ENCODE peak calls at places on chromosomes 11 and 22, in seven cellular contexts. V is neural progenitor cell; O is effector memory CD4-positive, alpha-beta T cell; R is hepatocyte; P is GM23248; E is neuronal stem cell; L is sigmoid colon. X is an unnamed sample. For H3K36me3, the result is how much of the 10 kb centered on the place peaks cover.

GRCh38 chr11:10695821-10696220 is 2.3 kb upstream of the IRAG1 start:
- DNase-seq in V (no peak), O (no peak), R (no peak), P (peak), E (no peak), L (no peak), X (no peak)

GRCh38 chr11:62427630-62428233 is 8.9 kb downstream of the SCGB1A1 start:
- DNase-seq in V (no peak), O (no peak), R (no peak), P (peak), E (no peak), L (no peak), X (no peak)

GRCh38 chr11:17386331-17387084 is 2.0 kb downstream of the KCNJ11 start:
- DNase-seq in V (peak), O (no peak), R (peak), P (peak), E (no peak), L (no peak), X (peak)

GRCh38 chr22:20918663-20919220 is 1.5 kb downstream of the CRKL start:
- DNase-seq in V (peak), O (no peak), R (peak), P (peak), E (no peak), L (no peak), X (no peak)

GRCh38 chr11:18720811-18721575 is 5.0 kb downstream of the IGSF22 start:
- DNase-seq in V (peak), O (peak), R (peak), P (peak), E (peak), L (peak), X (peak)

GRCh38 chr22:40855960-40856512 is 403 bp downstream of the ST13 start:
- DNase-seq in V (peak), O (no peak), R (peak), P (peak), E (peak), L (peak), X (no peak)

GRCh38 chr22:24077416-24077815 is 66.3 kb downstream of the CABIN1 start:
- DNase-seq in V (no peak), O (no peak), R (no peak), P (no peak), E (no peak), L (peak), X (no peak)

GRCh38 chr11:1862588-1863351 is 9.9 kb downstream of the LSP1 start:
- DNase-seq in V (no peak), O (no peak), R (no peak), P (peak), E (no peak), L (no peak), X (no peak)

GRCh38 chr11:2662430-2663299 is 37.1 kb downstream of the KCNQ1OT1 start:
- DNase-seq in V (no peak), O (no peak), R (no peak), P (no peak), E (no peak), L (no peak), X (no peak)

GRCh38 chr11:77596626-77597025 is 6.9 kb downstream of the AQP11 start:
- DNase-seq in V (no peak), O (no peak), R (no peak), P (peak), E (no peak), L (no peak), X (no peak)

GRCh38 chr22:32333141-32333768 is 24.4 kb upstream of the RFPL3 start:
- DNase-seq in V (no peak), O (no peak), R (no peak), P (no peak), E (no peak), L (no peak), X (no peak)

GRCh38 chr11:122146475-122146874 is 30.5 kb upstream of the BLID start:
- DNase-seq in V (no peak), O (no peak), R (no peak), P (peak), E (no peak), L (no peak), X (no peak)

GRCh38 chr22:39215430-39216142 is 29.2 kb downstream of the PDGFB start:
- DNase-seq in V (peak), O (peak), R (no peak), P (no peak), E (no peak), L (peak), X (no peak)

GRCh38 chr11:113690619-113691569 is 15.2 kb downstream of the TMPRSS5 start:
- DNase-seq in V (peak), O (no peak), R (peak), P (peak), E (peak), L (no peak), X (no peak)

GRCh38 chr11:135033545-135033944 is 621.5 kb upstream of the B3GAT1 start:
- DNase-seq in V (peak), O (no peak), R (peak), P (peak), E (peak), L (no peak), X (no peak)

GRCh38 chr11:111206472-111206871 is 39.1 kb upstream of the POU2AF2 start:
- DNase-seq in V (no peak), O (no peak), R (no peak), P (peak), E (no peak), L (no peak), X (no peak)

GRCh38 chr22:47200273-47201051 is 438.0 kb downstream of the TBC1D22A start:
- DNase-seq in V (no peak), O (no peak), R (no peak), P (peak), E (no peak), L (peak), X (no peak)

GRCh38 chr11:100831929-100832480 is 144.9 kb downstream of the ARHGAP42 start:
- DNase-seq in V (no peak), O (no peak), R (no peak), P (peak), E (no peak), L (no peak), X (no peak)

GRCh38 chr22:39388261-39389011 is 11.1 kb upstream of the TAB1 start:
- DNase-seq in V (peak), O (peak), R (peak), P (peak), E (peak), L (peak), X (peak)

GRCh38 chr11:78564037-78564888 is 10.4 kb downstream of the NARS2 start:
- DNase-seq in V (peak), O (peak), R (peak), P (peak), E (peak), L (no peak), X (peak)

GRCh38 chr11:69269926-69270697 is 23.8 kb upstream of the MYEOV start:
- DNase-seq in V (no peak), O (no peak), R (no peak), P (no peak), E (no peak), L (no peak), X (no peak)

GRCh38 chr11:114277637-114278341 is 18.4 kb upstream of the NNMT start:
- DNase-seq in V (no peak), O (no peak), R (no peak), P (no peak), E (no peak), L (no peak), X (no peak)

GRCh38 chr11:102319544-102319943 is 2.3 kb downstream of the BIRC3 start:
- DNase-seq in V (no peak), O (no peak), R (no peak), P (no peak), E (no peak), L (no peak), X (no peak)

GRCh38 chr22:38718414-38718813 is 12.7 kb downstream of the GTPBP1 start:
- DNase-seq in V (peak), O (no peak), R (peak), P (peak), E (no peak), L (peak), X (no peak)

GRCh38 chr22:20176421-20177060 is 25.7 kb upstream of the CCDC188 start:
- DNase-seq in V (no peak), O (no peak), R (no peak), P (no peak), E (no peak), L (no peak), X (no peak)

GRCh38 chr22:46731246-46732040 is 6.6 kb downstream of the CERK start:
- DNase-seq in V (peak), O (no peak), R (peak), P (peak), E (no peak), L (no peak), X (no peak)

GRCh38 chr11:75114465-75114864 is 17.8 kb upstream of the OR2AT4 start:
- DNase-seq in V (no peak), O (no peak), R (no peak), P (no peak), E (no peak), L (no peak), X (no peak)

GRCh38 chr11:12678092-12678491 is 3.9 kb downstream of the TEAD1 start:
- DNase-seq in V (no peak), O (no peak), R (no peak), P (no peak), E (no peak), L (no peak), X (no peak)
- H3K4me3 ChIP-seq in V (peak), O (no peak), R (peak), P (peak), E (no peak), L (no peak), X (no peak)

GRCh38 chr11:70354629-70355028 is 43.7 kb upstream of the CTTN start:
- DNase-seq in V (no peak), O (no peak), R (no peak), P (no peak), E (no peak), L (no peak), X (no peak)
- H3K36me3 ChIP-seq in V (under half), O (under half), R (under half), P (under half), E (under half), L (under half), X (half or more)

GRCh38 chr11:9639985-9640384 is 23.9 kb upstream of the SWAP70 start:
- DNase-seq in V (no peak), O (no peak), R (no peak), P (no peak), E (no peak), L (no peak), X (no peak)
- H3K27ac ChIP-seq in V (no peak), O (no peak), R (no peak), P (no peak), E (no peak), L (no peak), X (no peak)

GRCh38 chr22:17472886-17473285 is 90.4 kb upstream of the SLC25A18 start:
- DNase-seq in V (peak), O (no peak), R (no peak), P (no peak), E (peak), L (no peak), X (no peak)
- H3K4me3 ChIP-seq in V (peak), O (no peak), R (no peak), P (no peak), E (no peak), L (no peak), X (no peak)

GRCh38 chr11:66651011-66651410 is 12.5 kb downstream of the RBM4 start:
- DNase-seq in V (no peak), O (no peak), R (no peak), P (peak), E (no peak), L (no peak), X (no peak)
- H3K36me3 ChIP-seq in V (under half), O (under half), R (under half), P (under half), E (under half), L (under half), X (under half)

DNA sequence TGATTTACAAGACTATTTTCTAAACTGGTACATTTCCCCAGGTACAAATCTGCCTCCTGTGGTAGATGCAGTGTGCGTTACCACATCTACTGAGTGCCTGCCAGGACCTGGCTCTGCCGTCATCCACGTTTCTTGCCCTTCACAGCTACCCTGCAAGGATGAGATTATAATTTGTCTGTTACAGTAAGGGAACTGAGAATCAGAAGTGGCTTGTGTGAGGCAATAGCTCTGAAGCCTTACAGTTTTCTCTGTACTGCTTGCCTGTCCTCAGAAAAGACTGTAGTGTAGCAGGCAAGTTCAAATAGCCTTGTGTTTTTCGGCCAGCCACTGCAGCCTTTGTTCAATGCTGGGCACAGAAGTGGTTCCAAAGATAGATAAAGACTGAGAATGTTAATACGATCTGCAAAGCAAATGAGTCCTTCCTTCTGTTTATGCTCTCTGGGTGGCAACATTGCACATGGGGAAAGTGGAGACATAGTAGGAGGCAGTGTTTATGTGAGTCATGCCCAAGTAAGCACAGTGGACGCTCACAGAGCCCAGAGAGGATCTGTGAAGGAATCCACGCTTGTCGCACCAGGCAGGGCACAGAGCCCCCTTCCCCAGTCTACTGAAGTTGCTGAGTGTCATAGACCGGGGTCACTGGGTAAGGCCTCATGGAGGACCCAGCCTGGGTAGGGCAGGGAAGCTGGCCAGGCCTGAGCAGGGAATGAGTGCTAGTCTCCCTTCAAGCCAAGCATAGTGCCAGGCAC is 49.1 kb downstream of the MICAL2 start:
- DNase-seq in V (no peak), O (no peak), R (peak), P (peak), E (no peak), L (peak), X (no peak)
- H3K27ac ChIP-seq in V (no peak), O (no peak), R (peak), P (peak), E (no peak), L (peak), X (no peak)

GRCh38 chr11:63913866-63914830 is 2.8 kb downstream of the RCOR2 start:
- DNase-seq in V (no peak), O (no peak), R (no peak), P (no peak), E (no peak), L (no peak), X (no peak)
- H3K4me3 ChIP-seq in V (peak), O (no peak), R (no peak), P (no peak), E (no peak), L (no peak), X (no peak)

GRCh38 chr22:33591946-33592345 is 328.3 kb downstream of the LARGE1 start:
- DNase-seq in V (no peak), O (no peak), R (no peak), P (no peak), E (no peak), L (no peak), X (no peak)
- H3K36me3 ChIP-seq in V (under half), O (under half), R (under half), P (under half), E (under half), L (under half), X (under half)